ENCODE peak calls at places on chromosomes 11 and 22, in six cellular contexts. One of them, this sample, is unnamed.

GRCh38 chr11:7924526-7924925 is 6.5 kb downstream of the OR10A6 start:
- DNase-seq in GM20000: no peak
- DNase-seq in Calu3: no peak
- DNase-seq in AG09309: no peak
- DNase-seq in right lobe of liver: no peak
- DNase-seq in epithelial cell of proximal tubule: no peak
- DNase-seq in this sample: no peak

GRCh38 chr11:115256326-115257197 is 247.7 kb downstream of the CADM1 start:
- DNase-seq in GM20000: peak; percentile 42
- DNase-seq in epithelial cell of proximal tubule: no peak
- DNase-seq in Calu3: no peak
- DNase-seq in AG09309: no peak
- DNase-seq in right lobe of liver: no peak
- DNase-seq in this sample: no peak

GRCh38 chr11:132158696-132159095 is 788.3 kb downstream of the NTM start:
- DNase-seq in AG09309: no peak
- DNase-seq in Calu3: no peak
- DNase-seq in right lobe of liver: no peak
- DNase-seq in epithelial cell of proximal tubule: no peak
- DNase-seq in GM20000: no peak
- DNase-seq in this sample: no peak

GRCh38 chr11:122748968-122749687 is 89.2 kb upstream of the CRTAM start:
- DNase-seq in right lobe of liver: no peak
- DNase-seq in epithelial cell of proximal tubule: no peak
- DNase-seq in Calu3: no peak
- DNase-seq in AG09309: peak; percentile 78
- DNase-seq in GM20000: peak; percentile 70
- DNase-seq in this sample: no peak

GRCh38 chr11:63667993-63668392 is 3.2 kb downstream of the ATL3 start:
- DNase-seq in epithelial cell of proximal tubule: peak; percentile 55
- DNase-seq in Calu3: no peak
- DNase-seq in right lobe of liver: no peak
- DNase-seq in GM20000: no peak
- DNase-seq in AG09309: peak; percentile 87
- DNase-seq in this sample: peak; percentile 56

GRCh38 chr11:4074266-4074665 is 20.3 kb upstream of the RRM1 start:
- DNase-seq in GM20000: no peak
- DNase-seq in right lobe of liver: no peak
- DNase-seq in Calu3: no peak
- DNase-seq in AG09309: no peak
- DNase-seq in epithelial cell of proximal tubule: no peak
- DNase-seq in this sample: no peak

GRCh38 chr11:123797065-123797940 is 8.8 kb downstream of the OR6M1 start:
- DNase-seq in AG09309: no peak
- DNase-seq in epithelial cell of proximal tubule: no peak
- DNase-seq in Calu3: no peak
- DNase-seq in right lobe of liver: no peak
- DNase-seq in GM20000: no peak
- DNase-seq in this sample: no peak

GRCh38 chr11:124070906-124071621 is 29.9 kb upstream of the OR10G7 start:
- DNase-seq in right lobe of liver: peak; percentile 50
- DNase-seq in GM20000: peak; percentile 66
- DNase-seq in Calu3: peak; percentile 54
- DNase-seq in epithelial cell of proximal tubule: peak; percentile 22
- DNase-seq in AG09309: peak; percentile 57
- DNase-seq in this sample: peak; percentile 23

GRCh38 chr11:121741316-121741715 is 288.5 kb upstream of the SORL1-AS1 start:
- DNase-seq in GM20000: no peak
- DNase-seq in Calu3: no peak
- DNase-seq in AG09309: no peak
- DNase-seq in epithelial cell of proximal tubule: no peak
- DNase-seq in right lobe of liver: no peak
- DNase-seq in this sample: no peak

GRCh38 chr11:34242037-34242625 is 115.7 kb downstream of the ABTB2 start:
- DNase-seq in epithelial cell of proximal tubule: no peak
- DNase-seq in right lobe of liver: no peak
- DNase-seq in AG09309: no peak
- DNase-seq in Calu3: no peak
- DNase-seq in GM20000: no peak
- DNase-seq in this sample: peak; percentile 60

GRCh38 chr11:67613960-67614715 is 7.4 kb downstream of the NDUFV1 start:
- DNase-seq in Calu3: peak; percentile 73
- DNase-seq in AG09309: no peak
- DNase-seq in GM20000: peak; percentile 88
- DNase-seq in epithelial cell of proximal tubule: no peak
- DNase-seq in right lobe of liver: peak; percentile 59
- DNase-seq in this sample: no peak

GRCh38 chr11:68326334-68327215 is 14.2 kb downstream of the LRP5 start:
- DNase-seq in GM20000: no peak
- DNase-seq in epithelial cell of proximal tubule: no peak
- DNase-seq in Calu3: no peak
- DNase-seq in AG09309: no peak
- DNase-seq in right lobe of liver: peak; percentile 72
- DNase-seq in this sample: no peak

GRCh38 chr11:69301491-69302401 is 7.8 kb downstream of the MYEOV start:
- DNase-seq in GM20000: no peak
- DNase-seq in Calu3: peak; percentile 94
- DNase-seq in right lobe of liver: peak; percentile 64
- DNase-seq in AG09309: no peak
- DNase-seq in epithelial cell of proximal tubule: peak; percentile 52
- DNase-seq in this sample: peak; percentile 80

GRCh38 chr11:113570906-113571305 is 95.7 kb upstream of the DRD2 start:
- DNase-seq in epithelial cell of proximal tubule: no peak
- DNase-seq in AG09309: no peak
- DNase-seq in GM20000: no peak
- DNase-seq in Calu3: no peak
- DNase-seq in right lobe of liver: no peak
- DNase-seq in this sample: no peak

GRCh38 chr11:95849087-95849825 is 59.0 kb downstream of the CEP57 start:
- DNase-seq in AG09309: no peak
- DNase-seq in Calu3: peak; percentile 38
- DNase-seq in GM20000: peak; percentile 11
- DNase-seq in epithelial cell of proximal tubule: peak; percentile 58
- DNase-seq in right lobe of liver: no peak
- DNase-seq in this sample: peak; percentile 43

GRCh38 chr22:37659066-37659896 is 758 bp downstream of the PDXP start:
- DNase-seq in right lobe of liver: peak; percentile 70
- DNase-seq in epithelial cell of proximal tubule: no peak
- DNase-seq in GM20000: peak; percentile 60
- DNase-seq in Calu3: no peak
- DNase-seq in AG09309: no peak
- DNase-seq in this sample: no peak

GRCh38 chr11:108198833-108199232 is 23.6 kb downstream of the NPAT start:
- DNase-seq in AG09309: no peak
- DNase-seq in GM20000: no peak
- DNase-seq in right lobe of liver: no peak
- DNase-seq in Calu3: no peak
- DNase-seq in epithelial cell of proximal tubule: no peak
- DNase-seq in this sample: no peak

DNA sequence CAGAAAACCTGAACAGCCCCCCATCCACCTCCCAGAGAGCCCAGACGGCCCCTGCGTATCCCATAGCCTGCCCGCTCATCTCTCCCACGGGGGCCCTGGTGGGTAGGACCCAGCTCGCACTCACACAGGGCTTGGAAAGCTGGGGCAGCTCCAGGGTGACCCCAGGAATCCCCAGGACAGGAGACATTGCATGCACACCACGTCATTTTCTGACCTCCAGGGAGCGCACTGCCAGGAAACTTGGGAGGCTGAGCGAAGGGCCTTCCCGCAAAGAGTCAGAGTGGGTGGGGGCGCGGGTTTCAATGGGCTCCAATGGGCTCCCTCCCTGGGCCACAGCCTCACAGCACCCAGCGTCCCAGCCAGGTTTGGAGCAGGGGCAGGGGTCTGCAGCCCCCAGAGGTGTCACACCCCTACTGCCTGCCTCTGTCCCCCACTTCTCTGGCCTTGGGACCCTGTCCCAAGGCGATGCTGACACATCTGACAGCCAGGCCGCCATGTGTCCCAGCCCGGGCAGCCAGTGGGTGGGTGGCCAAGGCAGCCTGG is 8.2 kb upstream of the SYT8 start:
- DNase-seq in right lobe of liver: no peak
- DNase-seq in epithelial cell of proximal tubule: no peak
- DNase-seq in GM20000: no peak
- DNase-seq in Calu3: peak; percentile 75
- DNase-seq in AG09309: peak; percentile 29
- DNase-seq in this sample: no peak
- TF ChIP-seq CTCF in right lobe of liver: no peak
- TF ChIP-seq CTCF in epithelial cell of proximal tubule: peak; percentile 30
- TF ChIP-seq CTCF in GM20000: no peak
- TF ChIP-seq CTCF in Calu3: peak; percentile 35
- TF ChIP-seq CTCF in AG09309: peak; percentile 41
- TF ChIP-seq CTCF in this sample: no peak

GRCh38 chr11:75574698-75575265 is 12.7 kb downstream of the SERPINH1 start:
- DNase-seq in Calu3: no peak
- DNase-seq in GM20000: no peak
- DNase-seq in epithelial cell of proximal tubule: no peak
- DNase-seq in right lobe of liver: no peak
- DNase-seq in AG09309: no peak
- DNase-seq in this sample: no peak
- TF ChIP-seq CTCF in Calu3: no peak
- TF ChIP-seq CTCF in GM20000: no peak
- TF ChIP-seq CTCF in epithelial cell of proximal tubule: peak; percentile 37
- TF ChIP-seq CTCF in right lobe of liver: no peak
- TF ChIP-seq CTCF in AG09309: peak; percentile 60
- TF ChIP-seq CTCF in this sample: no peak

GRCh38 chr11:93017821-93018690 is 48.6 kb downstream of the MTNR1B start:
- DNase-seq in GM20000: no peak
- DNase-seq in AG09309: no peak
- DNase-seq in Calu3: no peak
- DNase-seq in right lobe of liver: no peak
- DNase-seq in epithelial cell of proximal tubule: no peak
- DNase-seq in this sample: no peak
- TF ChIP-seq CTCF in GM20000: no peak
- TF ChIP-seq CTCF in AG09309: peak; percentile 9
- TF ChIP-seq CTCF in Calu3: no peak
- TF ChIP-seq CTCF in right lobe of liver: no peak
- TF ChIP-seq CTCF in epithelial cell of proximal tubule: no peak
- TF ChIP-seq CTCF in this sample: no peak

DNA sequence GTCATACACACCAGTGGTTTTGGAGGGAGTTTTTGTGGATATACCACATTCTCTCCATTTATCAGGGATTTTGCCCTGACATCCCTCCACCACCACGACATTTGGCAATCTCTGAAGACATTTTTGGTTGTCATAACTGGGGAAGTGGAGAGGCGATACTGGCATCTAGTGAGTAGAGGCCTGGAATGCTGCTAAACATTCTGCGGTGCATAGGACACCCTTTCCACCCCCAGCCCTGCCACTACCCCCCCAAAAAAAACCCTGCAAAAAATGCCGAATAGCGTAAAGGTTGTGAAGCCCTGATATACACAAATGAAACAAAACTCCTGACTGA is 560 bp upstream of the TPST2 start:
- DNase-seq in epithelial cell of proximal tubule: no peak
- DNase-seq in GM20000: no peak
- DNase-seq in AG09309: no peak
- DNase-seq in right lobe of liver: no peak
- DNase-seq in Calu3: no peak
- DNase-seq in this sample: no peak
- TF ChIP-seq CTCF in epithelial cell of proximal tubule: no peak
- TF ChIP-seq CTCF in GM20000: no peak
- TF ChIP-seq CTCF in AG09309: no peak
- TF ChIP-seq CTCF in right lobe of liver: no peak
- TF ChIP-seq CTCF in Calu3: no peak
- TF ChIP-seq CTCF in this sample: no peak

DNA sequence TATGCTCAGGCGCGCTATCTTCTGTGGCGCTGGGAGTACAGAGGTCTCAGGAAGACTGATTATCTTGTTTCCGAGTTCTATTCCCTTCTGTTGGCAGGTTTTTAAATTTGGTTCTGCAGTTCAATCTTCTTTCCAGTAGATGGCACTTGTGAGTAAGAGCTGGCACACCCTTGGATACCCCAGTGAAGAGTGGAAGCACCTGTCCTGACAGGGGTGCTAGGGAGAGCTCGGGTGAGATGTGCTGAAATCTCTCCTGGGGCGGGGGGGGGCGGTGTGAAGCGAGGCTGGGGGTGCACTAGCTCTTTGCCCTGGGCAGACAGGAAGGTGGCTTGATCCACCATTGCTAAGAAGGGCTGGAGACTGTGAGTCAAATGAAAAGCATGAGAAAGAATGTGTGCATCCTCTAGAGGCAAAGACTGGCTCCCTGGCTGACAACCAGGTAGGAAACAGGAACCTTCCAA is 679.9 kb upstream of the CCDC179 start:
- DNase-seq in AG09309: no peak
- DNase-seq in GM20000: peak; percentile 53
- DNase-seq in right lobe of liver: no peak
- DNase-seq in Calu3: peak; percentile 34
- DNase-seq in epithelial cell of proximal tubule: no peak
- DNase-seq in this sample: no peak
- TF ChIP-seq CTCF in AG09309: peak; percentile 71
- TF ChIP-seq CTCF in GM20000: peak; percentile 53
- TF ChIP-seq CTCF in right lobe of liver: peak; percentile 69
- TF ChIP-seq CTCF in Calu3: peak; percentile 65
- TF ChIP-seq CTCF in epithelial cell of proximal tubule: peak; percentile 84
- TF ChIP-seq CTCF in this sample: peak; percentile 86

GRCh38 chr22:42901790-42902508 is 44.9 kb upstream of the ARFGAP3 start:
- DNase-seq in GM20000: no peak
- DNase-seq in right lobe of liver: no peak
- DNase-seq in AG09309: no peak
- DNase-seq in epithelial cell of proximal tubule: no peak
- DNase-seq in Calu3: no peak
- DNase-seq in this sample: no peak
- TF ChIP-seq CTCF in GM20000: peak; percentile 13
- TF ChIP-seq CTCF in right lobe of liver: no peak
- TF ChIP-seq CTCF in AG09309: peak; percentile 37
- TF ChIP-seq CTCF in epithelial cell of proximal tubule: peak; percentile 41
- TF ChIP-seq CTCF in Calu3: peak; percentile 25
- TF ChIP-seq CTCF in this sample: peak; percentile 24

DNA sequence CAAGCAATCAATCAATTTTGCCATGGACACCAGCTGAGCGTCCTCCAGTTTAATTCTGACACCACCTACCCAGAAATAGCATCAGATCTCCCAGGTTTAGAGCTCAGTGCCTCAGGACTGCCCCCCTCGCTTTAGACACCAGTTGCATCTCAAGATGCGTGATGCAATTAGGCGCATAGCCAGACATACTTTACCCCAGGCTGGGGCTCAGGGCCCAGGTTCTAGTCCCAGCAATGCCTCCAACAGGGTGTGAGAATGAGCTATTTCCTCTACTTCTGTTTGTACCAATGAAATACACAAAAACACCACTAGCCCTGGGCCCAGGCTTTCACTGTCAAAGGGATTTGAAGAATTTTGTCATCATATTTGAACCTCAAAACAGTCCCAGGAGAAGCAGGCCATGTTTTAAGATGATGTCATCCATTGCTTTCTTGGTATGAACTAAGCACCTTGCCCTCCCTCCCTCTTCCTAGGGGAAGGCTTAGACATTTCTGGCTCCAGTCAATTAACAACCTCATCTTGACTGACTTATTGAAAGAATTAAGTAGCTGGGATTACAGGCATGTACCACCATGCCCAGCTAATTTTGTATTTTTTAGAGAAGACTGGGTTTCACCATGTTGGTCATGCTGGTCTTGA is 61.5 kb upstream of the INCENP start:
- DNase-seq in AG09309: no peak
- DNase-seq in epithelial cell of proximal tubule: no peak
- DNase-seq in Calu3: no peak
- DNase-seq in right lobe of liver: no peak
- DNase-seq in GM20000: no peak
- DNase-seq in this sample: no peak
- TF ChIP-seq CTCF in AG09309: no peak
- TF ChIP-seq CTCF in epithelial cell of proximal tubule: no peak
- TF ChIP-seq CTCF in Calu3: no peak
- TF ChIP-seq CTCF in right lobe of liver: no peak
- TF ChIP-seq CTCF in GM20000: no peak
- TF ChIP-seq CTCF in this sample: no peak